ENCODE peak calls at places on chromosome 1, in seven cellular contexts. B is ovary, E is BJ, A is lower leg skin, W is heart right ventricle, N is retinal pigment epithelial cell, P is fibroblast of pulmonary artery. H is an unnamed sample.

GRCh38 chr1:228548788-228549187 is 61.6 kb downstream of the RNF187 start:
- DNase-seq in W (no peak), A (peak; percentile 13), N (no peak), B (no peak), E (no peak), P (no peak), H (no peak)

GRCh38 chr1:41317356-41317755 is 43.9 kb upstream of the FOXO6 start:
- DNase-seq in A (no peak), B (no peak), W (no peak), P (no peak), E (no peak), N (no peak), H (no peak)

GRCh38 chr1:74534241-74534640 is 21.8 kb upstream of the LRRC53 start:
- DNase-seq in B (no peak), W (no peak), P (no peak), E (peak; percentile 2), A (no peak), N (no peak), H (no peak)

GRCh38 chr1:204450461-204451257 is 39.0 kb upstream of the PPP1R15B start:
- DNase-seq in A (no peak), N (no peak), P (no peak), E (no peak), W (peak; percentile 63), B (no peak), H (no peak)

GRCh38 chr1:153292740-153293479 is 19.8 kb downstream of the PGLYRP3 start:
- DNase-seq in E (no peak), B (no peak), N (no peak), W (no peak), A (no peak), P (no peak), H (no peak)

GRCh38 chr1:226149806-226150205 is 36.7 kb downstream of the ACBD3 start:
- DNase-seq in P (peak; percentile 25), N (peak; percentile 2), W (no peak), B (no peak), E (no peak), A (no peak), H (no peak)

GRCh38 chr1:99644302-99645004 is 1.5 kb upstream of the PALMD start:
- DNase-seq in N (no peak), A (no peak), B (no peak), P (no peak), E (no peak), W (no peak), H (no peak)

GRCh38 chr1:55211909-55212308 is 3.3 kb downstream of the USP24 start:
- DNase-seq in W (no peak), E (no peak), B (no peak), A (no peak), N (no peak), P (no peak), H (no peak)

GRCh38 chr1:26225033-26225831 is 8.8 kb upstream of the CEP85 start:
- DNase-seq in E (no peak), P (peak; percentile 38), W (peak; percentile 65), N (no peak), A (peak; percentile 88), B (peak; percentile 64), H (no peak)

GRCh38 chr1:59484090-59484489 is 187.2 kb downstream of the FGGY start:
- DNase-seq in E (peak; percentile 71), W (peak; percentile 14), N (no peak), P (peak; percentile 86), A (no peak), B (no peak), H (no peak)

GRCh38 chr1:32241011-32241763 is 5.8 kb upstream of the FAM167B start:
- DNase-seq in N (no peak), B (peak; percentile 72), P (peak; percentile 58), E (no peak), A (peak; percentile 91), W (peak; percentile 51), H (no peak)

GRCh38 chr1:212917134-212917485 is 33.2 kb upstream of the VASH2 start:
- DNase-seq in W (no peak), P (no peak), A (no peak), N (no peak), E (no peak), B (no peak), H (no peak)

GRCh38 chr1:247077768-247078314 is 770 bp downstream of the ZNF670 start:
- DNase-seq in P (peak; percentile 10), A (no peak), W (no peak), E (no peak), B (no peak), N (no peak), H (peak; percentile 39)

GRCh38 chr1:167450843-167451242 is 67.5 kb downstream of the CD247 start:
- DNase-seq in W (no peak), P (no peak), B (no peak), A (peak; percentile 65), E (no peak), N (no peak), H (no peak)

GRCh38 chr1:201740086-201740541 is 88.8 kb upstream of the IPO9 start:
- DNase-seq in W (no peak), E (no peak), P (no peak), A (no peak), N (no peak), B (peak; percentile 35), H (no peak)

GRCh38 chr1:178010674-178011073 is 40.8 kb upstream of the SEC16B start:
- DNase-seq in W (no peak), N (no peak), B (no peak), E (no peak), A (no peak), P (no peak), H (no peak)

GRCh38 chr1:182383934-182384333 is 7.7 kb downstream of the GLUL start:
- DNase-seq in N (no peak), A (no peak), B (no peak), E (no peak), P (no peak), W (no peak), H (no peak)

GRCh38 chr1:156755527-156755950 is 4.1 kb upstream of the HDGF start:
- DNase-seq in E (no peak), N (no peak), W (no peak), P (no peak), A (no peak), B (no peak), H (no peak)

DNA sequence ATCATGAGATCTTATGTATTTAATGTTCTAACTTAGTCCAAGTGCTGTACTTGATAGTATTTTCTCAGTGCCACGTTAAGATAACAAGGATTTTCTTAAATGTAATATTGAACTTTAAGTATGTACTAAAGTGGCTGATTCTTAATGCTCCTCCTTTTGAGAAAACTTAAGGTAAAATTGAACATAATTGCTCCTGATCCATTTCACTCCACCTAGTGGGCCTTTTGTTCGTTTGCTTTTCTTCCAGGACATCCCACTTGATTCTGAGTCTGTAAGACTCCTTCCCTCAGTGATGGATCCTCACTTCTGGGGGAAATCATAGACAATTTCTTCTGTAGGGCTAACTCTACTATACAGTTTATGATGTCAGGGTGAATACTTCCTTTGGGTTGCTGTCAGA is 173.1 kb downstream of the LMO4 start:
- DNase-seq in E (no peak), P (peak; percentile 31), B (no peak), W (no peak), N (no peak), A (no peak), H (no peak)
- TF ChIP-seq CTCF in E (peak; percentile 19), P (peak; percentile 35), B (no peak), W (peak; percentile 31), N (peak; percentile 46), A (no peak), H (peak; percentile 35)

GRCh38 chr1:62595647-62596046 is 1.7 kb upstream of the ANGPTL3 start:
- DNase-seq in N (no peak), P (no peak), A (no peak), W (no peak), B (no peak), E (no peak), H (no peak)

GRCh38 chr1:62597281-62597680 is at the start of gene ANGPTL3:
- DNase-seq in W (no peak), B (no peak), P (no peak), E (no peak), A (no peak), N (no peak), H (no peak)

GRCh38 chr1:62601412-62601971 is 4.2 kb downstream of the ANGPTL3 start:
- DNase-seq in E (no peak), P (no peak), A (no peak), N (no peak), W (no peak), B (no peak), H (no peak)

GRCh38 chr1:62593825-62594394 is 3.4 kb upstream of the ANGPTL3 start:
- DNase-seq in B (no peak), P (peak; percentile 20), A (no peak), E (no peak), W (no peak), N (no peak), H (no peak)

GRCh38 chr1:62599044-62599443 is 1.7 kb downstream of the ANGPTL3 start:
- DNase-seq in W (no peak), A (no peak), B (no peak), N (no peak), P (peak; percentile 3), E (no peak), H (no peak)
- TF ChIP-seq CTCF in W (no peak), A (no peak), B (no peak), N (no peak), P (no peak), E (no peak), H (no peak)

DNA sequence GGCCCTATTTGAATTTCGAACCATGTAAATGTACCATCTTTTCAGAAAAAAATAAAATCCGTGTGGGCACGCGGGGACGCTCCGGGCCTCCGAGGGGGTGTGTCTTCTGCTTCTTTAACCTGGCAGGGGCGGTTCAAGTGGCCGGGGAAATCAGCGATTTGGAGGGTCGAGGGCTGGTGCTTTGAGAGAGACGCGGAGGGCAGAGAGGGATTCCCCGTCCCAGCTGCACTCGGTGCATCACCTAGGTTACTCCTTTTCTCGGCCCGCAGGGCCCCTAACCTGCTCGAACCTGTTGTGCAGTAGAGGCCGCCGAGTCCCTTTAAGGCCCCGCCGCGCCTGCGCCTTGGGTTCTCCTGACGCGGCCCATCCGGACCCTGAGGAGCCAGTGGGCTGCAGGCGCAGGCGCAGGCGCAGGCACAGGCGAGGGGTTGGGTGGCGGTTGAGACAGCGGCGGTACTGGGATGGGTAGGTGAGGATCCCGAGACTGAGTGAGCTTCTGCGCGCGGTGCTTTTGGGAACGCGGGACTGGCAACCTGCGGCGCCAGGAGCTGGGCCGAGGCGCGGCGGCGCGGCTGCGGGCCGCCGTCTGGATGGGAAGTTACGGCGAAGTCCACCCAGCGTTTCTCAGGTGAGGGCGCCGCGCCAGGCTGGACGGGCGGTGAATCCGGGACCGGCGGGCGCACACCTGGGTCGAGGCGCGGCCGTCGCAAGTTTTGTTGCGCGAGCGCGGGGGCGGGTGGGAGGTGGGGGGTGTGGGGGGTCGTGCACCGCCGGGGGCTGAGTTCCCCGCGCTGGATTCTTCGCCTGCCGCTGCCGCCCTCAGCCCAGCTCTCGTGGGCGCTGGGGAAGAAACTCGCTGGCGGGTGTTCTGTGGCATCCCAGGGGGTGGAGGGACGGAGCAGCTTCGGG is at the start of gene NBPF3:
- DNase-seq in E (peak; percentile 45), W (peak; percentile 88), A (peak; percentile 97), N (peak; percentile 38), B (peak; percentile 83), P (peak; percentile 75), H (no peak)
- TF ChIP-seq CTCF in E (no peak), W (no peak), A (no peak), N (no peak), B (no peak), P (no peak), H (no peak)

DNA sequence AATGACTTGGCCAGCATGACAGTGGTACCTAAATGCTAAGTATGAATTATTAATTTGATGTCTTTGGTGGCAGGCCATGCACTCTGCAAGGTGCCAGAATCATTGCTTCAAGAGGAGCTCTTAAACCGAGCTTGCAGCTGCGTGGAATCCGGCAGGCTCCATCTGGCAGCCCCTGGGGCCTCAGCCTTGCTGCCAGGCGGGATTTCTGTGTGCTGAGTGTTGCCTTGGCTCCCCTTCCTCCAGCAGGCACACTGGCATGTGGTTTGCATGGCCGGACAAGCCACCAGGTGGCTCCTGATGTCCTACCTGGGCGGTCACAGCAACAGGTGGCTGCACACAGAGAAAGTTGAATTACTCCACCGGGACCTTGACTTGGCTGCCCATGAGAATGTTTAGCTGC is 155.4 kb downstream of the URB2 start:
- DNase-seq in B (no peak), W (no peak), P (no peak), N (no peak), E (no peak), A (no peak), H (no peak)
- TF ChIP-seq CTCF in B (no peak), W (no peak), P (no peak), N (no peak), E (no peak), A (no peak), H (peak; percentile 14)